ENCODE peak calls at places on chromosomes 5 and 9, in eight cellular contexts. O is GM12878, F is heart left ventricle, S is testis, L is neural progenitor cell, J is left ventricle myocardium inferior, P is endodermal cell, Y is fibroblast of lung. U is an unnamed sample.

GRCh38 chr5:12825163-12825562 is 920.9 kb upstream of the CTNND2 start:
- DNase-seq in O (no peak), F (no peak), S (no peak), L (no peak), J (no peak), P (no peak), Y (no peak), U (no peak)

GRCh38 chr5:163809480-163809879 is 304.1 kb downstream of the MAT2B start:
- DNase-seq in O (no peak), F (no peak), S (no peak), L (peak; percentile 17), J (no peak), P (peak; percentile 49), Y (peak; percentile 76), U (no peak)

GRCh38 chr9:36135791-36136276 is 699 bp upstream of the GLIPR2 start:
- DNase-seq in O (no peak), F (no peak), S (no peak), L (no peak), J (no peak), P (peak; percentile 84), Y (no peak), U (peak; percentile 65)

GRCh38 chr5:80059354-80059980 is 24.3 kb downstream of the THBS4 start:
- DNase-seq in O (no peak), F (no peak), S (no peak), L (no peak), J (no peak), P (no peak), Y (no peak), U (no peak)

GRCh38 chr5:176818391-176819098 is 8.2 kb downstream of the UNC5A start:
- DNase-seq in O (peak; percentile 34), F (peak; percentile 4), S (no peak), L (no peak), J (no peak), P (no peak), Y (no peak), U (no peak)

GRCh38 chr5:110925916-110926315 is 145.6 kb upstream of the TSLP start:
- DNase-seq in O (no peak), F (no peak), S (no peak), L (no peak), J (no peak), P (no peak), Y (no peak), U (no peak)

GRCh38 chr5:133398646-133399081 is 213.7 kb downstream of the FSTL4 start:
- DNase-seq in O (peak; percentile 43), F (no peak), S (no peak), L (no peak), J (no peak), P (peak; percentile 17), Y (no peak), U (no peak)

GRCh38 chr9:106916491-106917235 is 53.7 kb downstream of the ZNF462 start:
- DNase-seq in O (no peak), F (peak; percentile 51), S (peak; percentile 72), L (no peak), J (no peak), P (no peak), Y (peak; percentile 63), U (no peak)

GRCh38 chr5:126394211-126394828 is 28.9 kb upstream of the GRAMD2B start:
- DNase-seq in O (no peak), F (no peak), S (no peak), L (no peak), J (no peak), P (no peak), Y (no peak), U (no peak)

GRCh38 chr5:10632110-10632903 is 68.4 kb downstream of the ANKRD33B start:
- DNase-seq in O (peak; percentile 92), F (no peak), S (no peak), L (no peak), J (no peak), P (no peak), Y (peak; percentile 44), U (no peak)

GRCh38 chr5:171418982-171419662 is at the start of gene FGF18:
- DNase-seq in O (no peak), F (peak; percentile 76), S (peak; percentile 32), L (peak; percentile 91), J (peak; percentile 62), P (peak; percentile 92), Y (peak; percentile 73), U (peak; percentile 69)

GRCh38 chr9:83062653-83063527 is at the start of gene RASEF:
- DNase-seq in O (no peak), F (no peak), S (peak; percentile 49), L (peak; percentile 74), J (no peak), P (peak; percentile 89), Y (peak; percentile 6), U (no peak)

GRCh38 chr9:33132249-33132772 is 34.8 kb downstream of the B4GALT1 start:
- DNase-seq in O (no peak), F (no peak), S (peak; percentile 55), L (no peak), J (no peak), P (no peak), Y (peak; percentile 87), U (no peak)

GRCh38 chr5:78594946-78595921 is 53.3 kb downstream of the LHFPL2 start:
- DNase-seq in O (no peak), F (no peak), S (no peak), L (no peak), J (no peak), P (no peak), Y (peak; percentile 99), U (peak; percentile 62)

GRCh38 chr9:113851860-113852259 is 24.2 kb upstream of the ZNF618 start:
- DNase-seq in O (no peak), F (no peak), S (no peak), L (no peak), J (no peak), P (no peak), Y (no peak), U (no peak)

GRCh38 chr5:102755691-102756371 is 726 bp downstream of the PAM start:
- DNase-seq in O (peak; percentile 57), F (peak; percentile 64), S (peak; percentile 50), L (peak; percentile 65), J (peak; percentile 46), P (peak; percentile 90), Y (peak; percentile 64), U (peak; percentile 76)

GRCh38 chr5:9519537-9519936 is 26.3 kb downstream of the SEMA5A start:
- DNase-seq in O (no peak), F (peak; percentile 34), S (peak; percentile 43), L (no peak), J (no peak), P (no peak), Y (peak; percentile 87), U (no peak)

GRCh38 chr9:134982311-134982710 is 64.6 kb upstream of the FCN1 start:
- DNase-seq in O (no peak), F (no peak), S (no peak), L (no peak), J (no peak), P (no peak), Y (no peak), U (no peak)

GRCh38 chr9:136050266-136050705 is 44.8 kb downstream of the NACC2 start:
- DNase-seq in O (no peak), F (no peak), S (no peak), L (peak; percentile 48), J (no peak), P (peak; percentile 60), Y (no peak), U (peak; percentile 39)

GRCh38 chr5:176771102-176771845 is 39.1 kb upstream of the UNC5A start:
- DNase-seq in O (no peak), F (no peak), S (peak; percentile 5), L (no peak), J (no peak), P (peak; percentile 28), Y (no peak), U (peak; percentile 24)

GRCh38 chr9:120474579-120475243 is 105.3 kb downstream of the CDK5RAP2 start:
- DNase-seq in O (no peak), F (no peak), S (no peak), L (no peak), J (no peak), P (no peak), Y (peak; percentile 60), U (no peak)

GRCh38 chr5:18985397-18985796 is 1002.6 kb downstream of the CDH18 start:
- DNase-seq in O (no peak), F (no peak), S (peak; percentile 15), L (peak; percentile 75), J (no peak), P (no peak), Y (no peak), U (no peak)

GRCh38 chr9:69065660-69066059 is 30.1 kb downstream of the FXN start:
- DNase-seq in O (no peak), F (no peak), S (no peak), L (no peak), J (no peak), P (no peak), Y (no peak), U (no peak)
- H3K36me3 ChIP-seq in O (peaks cover 11% of the 10 kb centered on the region), F (no peaks in the 10 kb centered on the region), S (no peaks in the 10 kb centered on the region), L (no peaks in the 10 kb centered on the region), J (peaks cover 39% of the 10 kb centered on the region), P (peaks cover 38% of the 10 kb centered on the region), Y (peaks cover 1% of the 10 kb centered on the region), U (no peaks in the 10 kb centered on the region)

DNA sequence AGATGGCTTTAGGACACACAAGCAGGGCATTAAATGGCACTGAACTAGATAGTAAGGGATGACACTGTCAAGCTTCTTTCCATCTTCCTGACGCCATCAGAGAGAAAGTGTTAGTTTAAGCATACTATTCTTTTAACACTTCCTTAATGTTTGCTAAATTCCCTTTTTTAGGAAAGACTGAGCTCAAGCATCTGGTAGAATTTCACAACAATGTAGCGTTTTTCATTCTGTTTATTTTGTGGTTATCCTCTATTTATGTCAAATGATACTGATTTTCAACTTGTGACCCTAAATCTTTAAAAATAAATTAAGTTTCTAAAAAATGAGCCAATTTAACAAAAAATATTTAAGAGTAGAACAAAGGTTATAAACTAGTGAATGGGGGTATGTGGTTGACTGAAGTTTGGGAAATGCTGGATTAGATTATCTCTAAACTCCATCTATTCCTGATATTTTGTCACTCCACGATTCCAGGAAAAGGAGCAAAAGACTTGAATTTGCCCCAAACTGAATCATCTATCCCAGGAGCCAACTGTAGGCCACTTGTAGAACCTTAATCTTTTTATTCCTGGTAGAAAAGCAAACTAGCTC is 147.4 kb upstream of the KLF9 start:
- DNase-seq in O (no peak), F (no peak), S (no peak), L (no peak), J (no peak), P (no peak), Y (peak; percentile 92), U (no peak)
- H3K27ac ChIP-seq in O (no peak overlapping the region), F (peak overlapping the region; percentile 35), S (no peak overlapping the region), L (no peak overlapping the region), J (peak overlapping the region; percentile 47), P (no peak overlapping the region), Y (peak overlapping the region; percentile 43), U (no peak overlapping the region)

GRCh38 chr5:172981931-172982330 is 1.6 kb upstream of the ATP6V0E1 start:
- DNase-seq in O (no peak), F (no peak), S (no peak), L (no peak), J (no peak), P (no peak), Y (no peak), U (no peak)
- H3K27me3 ChIP-seq in O (no peaks in the 10 kb centered on the region), F (no peaks in the 10 kb centered on the region), S (no peaks in the 10 kb centered on the region), L (peaks cover 11% of the 10 kb centered on the region), J (no peaks in the 10 kb centered on the region), P (peaks cover 5% of the 10 kb centered on the region), Y (no peaks in the 10 kb centered on the region), U (no peaks in the 10 kb centered on the region)

DNA sequence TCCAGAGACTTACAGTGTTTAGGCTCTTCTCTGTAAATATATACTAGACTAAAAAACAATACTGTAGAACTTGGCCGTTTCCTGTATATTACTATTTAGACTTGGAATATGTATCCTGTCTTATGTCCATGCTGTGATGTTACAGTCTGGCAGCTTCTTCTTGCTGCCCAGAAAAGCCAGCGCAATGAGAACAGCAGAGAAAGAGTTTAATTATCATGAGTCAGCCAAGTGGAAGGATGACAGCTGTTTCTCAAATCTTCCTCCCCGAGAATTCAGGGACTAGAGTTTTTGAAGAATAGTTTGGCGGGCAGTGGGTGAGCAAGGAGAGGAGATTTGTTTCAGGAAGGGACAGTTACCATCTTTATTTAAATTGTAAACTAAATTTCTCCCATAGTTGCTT is 37.5 kb downstream of the NAA35 start:
- DNase-seq in O (no peak), F (no peak), S (no peak), L (peak; percentile 4), J (no peak), P (no peak), Y (peak; percentile 52), U (no peak)
- H3K36me3 ChIP-seq in O (peaks cover 11% of the 10 kb centered on the region), F (peaks cover 17% of the 10 kb centered on the region), S (no peaks in the 10 kb centered on the region), L (peaks cover 27% of the 10 kb centered on the region), J (peaks cover 66% of the 10 kb centered on the region), P (peaks cover 90% of the 10 kb centered on the region), Y (peaks cover 4% of the 10 kb centered on the region), U (peaks cover 5% of the 10 kb centered on the region)

U was measured in aorta.